ENCODE peak calls at places on chromosome 3, in seven cellular contexts. R is IMR-90, U is neuronal stem cell, N is H9, W is mesenchymal stem cell, L is H1, S is trophoblast cell. O is an unnamed sample. For H3K4me1, the result is how much of the 10 kb centered on the place peaks cover.

GRCh38 chr3:149936812-149937230 is 33.9 kb downstream of the PFN2 start:
- DNase-seq in R (peak), U (peak), N (peak), W (peak), L (peak), S (peak), O (peak)

GRCh38 chr3:81531256-81531655 is 230.2 kb downstream of the GBE1 start:
- DNase-seq in R (no peak), U (no peak), N (no peak), W (no peak), L (no peak), S (no peak), O (no peak)

GRCh38 chr3:56612146-56612545 is 55.2 kb downstream of the CCDC66 start:
- DNase-seq in R (no peak), U (no peak), N (no peak), W (no peak), L (no peak), S (no peak), O (no peak)

GRCh38 chr3:195394700-195395099 is 48.1 kb downstream of the ACAP2 start:
- DNase-seq in R (peak), U (no peak), N (no peak), W (no peak), L (no peak), S (no peak), O (peak)

GRCh38 chr3:30643763-30644462 is 37.5 kb downstream of the TGFBR2 start:
- DNase-seq in R (no peak), U (no peak), N (no peak), W (no peak), L (no peak), S (no peak), O (no peak)

GRCh38 chr3:43243590-43244587 is 42.5 kb upstream of the SNRK start:
- DNase-seq in R (no peak), U (no peak), N (no peak), W (no peak), L (no peak), S (no peak), O (no peak)

GRCh38 chr3:133662256-133662773 is 574 bp upstream of the TOPBP1 start:
- DNase-seq in R (peak), U (no peak), N (peak), W (peak), L (no peak), S (no peak), O (peak)

GRCh38 chr3:25572336-25572735 is 92.4 kb downstream of the TOP2B start:
- DNase-seq in R (no peak), U (no peak), N (no peak), W (no peak), L (no peak), S (no peak), O (no peak)

GRCh38 chr3:20488101-20488500 is 302.1 kb upstream of the SGO1 start:
- DNase-seq in R (no peak), U (no peak), N (no peak), W (no peak), L (no peak), S (peak), O (no peak)

GRCh38 chr3:72258366-72258765 is 473.4 kb upstream of the PROK2 start:
- DNase-seq in R (no peak), U (no peak), N (no peak), W (no peak), L (no peak), S (no peak), O (no peak)

GRCh38 chr3:188947401-188947982 is 224.3 kb upstream of the TPRG1 start:
- DNase-seq in R (peak), U (peak), N (peak), W (peak), L (peak), S (peak), O (peak)

GRCh38 chr3:187746479-187747335 is 1.4 kb upstream of the BCL6 start:
- DNase-seq in R (peak), U (no peak), N (no peak), W (peak), L (no peak), S (no peak), O (peak)
- H3K4me1 ChIP-seq in R (under half), U (under half), N (under half), W (under half), L (under half), S (under half), O (under half)

GRCh38 chr3:15967577-15967976 is 169.8 kb upstream of the ANKRD28 start:
- DNase-seq in R (no peak), U (no peak), N (no peak), W (no peak), L (no peak), S (no peak), O (no peak)
- H4K8ac ChIP-seq in R (no peak), U (no peak), N (no peak), W (no peak), L (no peak), S (no peak), O (no peak)

GRCh38 chr3:123072564-123072963 is 5.7 kb downstream of the PDIA5 start:
- DNase-seq in R (no peak), U (no peak), N (no peak), W (no peak), L (no peak), S (no peak), O (no peak)

GRCh38 chr3:123075359-123075758 is 8.5 kb downstream of the PDIA5 start:
- DNase-seq in R (no peak), U (no peak), N (no peak), W (peak), L (no peak), S (no peak), O (peak)

GRCh38 chr3:123078101-123078500 is 11.3 kb downstream of the PDIA5 start:
- DNase-seq in R (no peak), U (no peak), N (no peak), W (no peak), L (no peak), S (no peak), O (no peak)

GRCh38 chr3:123076496-123077418 is 9.9 kb downstream of the PDIA5 start:
- DNase-seq in R (no peak), U (no peak), N (no peak), W (peak), L (no peak), S (no peak), O (no peak)

GRCh38 chr3:123076112-123076495 is 9.3 kb downstream of the PDIA5 start:
- DNase-seq in R (no peak), U (no peak), N (no peak), W (no peak), L (no peak), S (no peak), O (no peak)
- H3K4me1 ChIP-seq in R (under half), U (under half), N (under half), W (under half), L (under half), S (under half), O (under half)

DNA sequence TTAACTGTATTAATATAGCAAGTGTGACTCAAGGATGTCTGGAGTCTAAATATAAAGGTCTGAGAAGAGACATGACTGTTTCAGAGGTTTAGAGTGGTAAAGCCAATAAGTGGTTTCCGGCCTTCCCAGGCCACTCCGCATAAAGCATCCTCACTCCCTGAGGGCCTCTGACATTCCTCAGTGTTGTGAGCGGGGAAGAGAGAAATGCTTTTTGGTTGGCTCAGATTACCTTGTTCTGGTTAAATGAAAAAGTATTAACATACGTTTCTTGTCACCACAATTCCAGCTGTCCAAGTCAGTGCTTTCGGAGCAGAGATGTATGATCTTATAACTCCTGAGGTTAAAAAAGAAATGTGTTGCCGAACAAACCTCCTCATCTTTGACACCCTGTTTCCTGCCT is 103.8 kb downstream of the RBMS3 start:
- DNase-seq in R (peak), U (no peak), N (no peak), W (peak), L (no peak), S (peak), O (peak)
- H4K8ac ChIP-seq in R (no peak), U (no peak), N (no peak), W (no peak), L (no peak), S (no peak), O (no peak)

GRCh38 chr3:40179016-40179415 is 130.5 kb upstream of the EIF1B start:
- DNase-seq in R (peak), U (peak), N (peak), W (peak), L (peak), S (peak), O (peak)

GRCh38 chr3:40172560-40172959 is 136.9 kb upstream of the EIF1B start:
- DNase-seq in R (no peak), U (no peak), N (no peak), W (no peak), L (no peak), S (no peak), O (no peak)

GRCh38 chr3:40173291-40173710 is 136.2 kb upstream of the EIF1B start:
- DNase-seq in R (no peak), U (no peak), N (no peak), W (no peak), L (no peak), S (no peak), O (no peak)

GRCh38 chr3:40181182-40181581 is 128.3 kb upstream of the EIF1B start:
- DNase-seq in R (no peak), U (no peak), N (peak), W (no peak), L (peak), S (no peak), O (peak)

DNA sequence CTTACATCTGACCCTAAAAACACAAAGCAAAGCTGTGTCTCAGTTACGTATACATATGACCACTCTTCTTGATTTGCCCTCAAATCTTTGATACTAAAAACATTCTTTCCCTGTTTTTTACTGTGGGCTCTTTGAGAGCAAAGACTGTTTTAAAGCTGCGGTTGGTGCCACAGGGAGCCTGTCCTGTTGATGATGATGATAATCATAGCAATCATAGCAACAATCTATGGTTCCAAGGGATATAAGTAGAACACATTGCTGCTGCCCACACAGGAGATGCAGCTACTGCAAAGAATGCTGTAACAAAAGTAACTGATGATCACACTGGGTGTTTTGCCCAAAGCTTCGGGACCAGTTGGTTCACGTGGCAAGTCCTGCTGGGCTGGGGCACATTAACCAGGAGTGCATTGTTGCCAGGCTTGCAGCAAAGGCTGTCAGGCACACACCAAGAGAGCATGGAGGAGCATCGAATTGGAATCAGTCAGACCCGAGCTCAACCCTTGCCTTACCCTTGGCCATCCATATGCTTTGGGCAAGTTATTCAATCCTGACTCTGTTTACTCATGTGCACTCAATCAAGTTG is 131.4 kb upstream of the EIF1B start:
- DNase-seq in R (no peak), U (no peak), N (no peak), W (no peak), L (no peak), S (no peak), O (no peak)
- H3K4me1 ChIP-seq in R (under half), U (under half), N (under half), W (under half), L (under half), S (under half), O (under half)

GRCh38 chr3:137172703-137173102 is 214.9 kb downstream of the IL20RB start:
- DNase-seq in R (no peak), U (no peak), N (no peak), W (no peak), L (no peak), S (no peak), O (no peak)
- H4K8ac ChIP-seq in R (no peak), U (no peak), N (no peak), W (no peak), L (no peak), S (no peak), O (no peak)

GRCh38 chr3:9898467-9899229 is 4.0 kb upstream of the IL17RE start:
- DNase-seq in R (no peak), U (no peak), N (no peak), W (no peak), L (no peak), S (no peak), O (no peak)
- H3K4me1 ChIP-seq in R (under half), U (under half), N (under half), W (under half), L (under half), S (under half), O (under half)

GRCh38 chr3:156240642-156241041 is 120.3 kb downstream of the KCNAB1 start:
- DNase-seq in R (no peak), U (no peak), N (no peak), W (no peak), L (no peak), S (no peak), O (no peak)
- H4K8ac ChIP-seq in R (no peak), U (no peak), N (no peak), W (no peak), L (no peak), S (no peak), O (no peak)